ENCODE peak calls at places on chromosomes 13 and 19, in eight cellular contexts. U is osteoblast, T is caudate nucleus, B is endodermal cell, W is cardiac muscle cell, M is heart left ventricle, E is fibroblast of lung, A is HCT116. Y is an unnamed sample.

GRCh38 chr19:3068071-3068470 is 5.8 kb upstream of the TLE5 start:
- DNase-seq in U (no peak), T (no peak), B (no peak), W (no peak), M (no peak), E (no peak), A (no peak), Y (no peak)

GRCh38 chr13:75489502-75490263 is 7.7 kb upstream of the TBC1D4 start:
- DNase-seq in U (no peak), T (no peak), B (no peak), W (peak), M (no peak), E (peak), A (no peak), Y (no peak)

GRCh38 chr19:34120846-34121639 is 51.3 kb upstream of the LSM14A start:
- DNase-seq in U (peak), T (no peak), B (peak), W (peak), M (no peak), E (peak), A (peak), Y (no peak)

GRCh38 chr19:14517446-14517839 is 754 bp downstream of the DNAJB1 start:
- DNase-seq in U (no peak), T (peak), B (no peak), W (peak), M (no peak), E (no peak), A (no peak), Y (no peak)

GRCh38 chr13:72514141-72514540 is 213.3 kb downstream of the MZT1 start:
- DNase-seq in U (peak), T (no peak), B (no peak), W (peak), M (no peak), E (peak), A (no peak), Y (no peak)

GRCh38 chr19:4636151-4636717 is 3.1 kb upstream of the TNFAIP8L1 start:
- DNase-seq in U (peak), T (peak), B (peak), W (peak), M (peak), E (peak), A (no peak), Y (no peak)

GRCh38 chr13:97434417-97435296 is 688 bp downstream of the RAP2A start:
- DNase-seq in U (peak), T (peak), B (peak), W (peak), M (peak), E (peak), A (no peak), Y (peak)

GRCh38 chr13:98118865-98119264 is 24.0 kb upstream of the FARP1 start:
- DNase-seq in U (no peak), T (no peak), B (no peak), W (no peak), M (no peak), E (no peak), A (no peak), Y (no peak)

GRCh38 chr13:43185206-43185605 is 161.8 kb downstream of the DNAJC15 start:
- DNase-seq in U (no peak), T (no peak), B (no peak), W (no peak), M (no peak), E (no peak), A (no peak), Y (no peak)

GRCh38 chr19:32407004-32407992 is 1.7 kb downstream of the DPY19L3 start:
- DNase-seq in U (peak), T (peak), B (peak), W (peak), M (no peak), E (peak), A (no peak), Y (no peak)

GRCh38 chr13:110371550-110372465 is 64.7 kb downstream of the COL4A2 start:
- DNase-seq in U (no peak), T (no peak), B (no peak), W (peak), M (no peak), E (peak), A (no peak), Y (no peak)

GRCh38 chr19:45591638-45592005 is 7.0 kb upstream of the OPA3 start:
- DNase-seq in U (no peak), T (no peak), B (no peak), W (no peak), M (no peak), E (no peak), A (no peak), Y (no peak)

GRCh38 chr13:108176685-108177274 is 38.6 kb downstream of the LIG4 start:
- DNase-seq in U (peak), T (no peak), B (peak), W (peak), M (no peak), E (no peak), A (peak), Y (no peak)

GRCh38 chr13:76025392-76025791 is 389.3 kb downstream of the LMO7 start:
- DNase-seq in U (no peak), T (no peak), B (no peak), W (no peak), M (no peak), E (no peak), A (no peak), Y (no peak)

GRCh38 chr13:27667946-27668345 is 46.3 kb downstream of the POLR1D start:
- DNase-seq in U (no peak), T (no peak), B (no peak), W (peak), M (peak), E (peak), A (no peak), Y (no peak)

GRCh38 chr13:97976551-97977375 is 23.3 kb downstream of the IPO5 start:
- DNase-seq in U (peak), T (no peak), B (peak), W (no peak), M (no peak), E (no peak), A (no peak), Y (no peak)

GRCh38 chr13:98484289-98485219 is 92.4 kb downstream of the STK24 start:
- DNase-seq in U (peak), T (peak), B (peak), W (peak), M (peak), E (peak), A (peak), Y (peak)

GRCh38 chr19:39382991-39383828 is 7.7 kb downstream of the PAF1 start:
- DNase-seq in U (peak), T (no peak), B (no peak), W (no peak), M (no peak), E (no peak), A (no peak), Y (no peak)

GRCh38 chr19:4866595-4867424 is 657 bp downstream of the PLIN3 start:
- DNase-seq in U (peak), T (no peak), B (peak), W (peak), M (peak), E (peak), A (no peak), Y (no peak)

GRCh38 chr13:86960876-86961275 is 710.3 kb upstream of the SLITRK5 start:
- DNase-seq in U (no peak), T (no peak), B (no peak), W (no peak), M (no peak), E (peak), A (no peak), Y (no peak)

GRCh38 chr13:113840541-113841354 is 23.1 kb downstream of the GAS6 start:
- DNase-seq in U (no peak), T (peak), B (no peak), W (no peak), M (peak), E (no peak), A (no peak), Y (no peak)

GRCh38 chr19:14347999-14348889 is 33.0 kb upstream of the ADGRE5 start:
- DNase-seq in U (peak), T (peak), B (peak), W (peak), M (peak), E (peak), A (no peak), Y (no peak)

GRCh38 chr19:31349160-31349881 is at the start of gene TSHZ3:
- DNase-seq in U (peak), T (peak), B (peak), W (peak), M (peak), E (peak), A (no peak), Y (peak)

GRCh38 chr13:40665061-40665753 is 1.2 kb downstream of the FOXO1 start:
- DNase-seq in U (peak), T (peak), B (peak), W (no peak), M (peak), E (no peak), A (no peak), Y (no peak)

GRCh38 chr13:92225861-92226260 is 827.4 kb downstream of the GPC5 start:
- DNase-seq in U (no peak), T (no peak), B (no peak), W (peak), M (no peak), E (peak), A (no peak), Y (no peak)

GRCh38 chr19:4575978-4576933 is 16.8 kb upstream of the SEMA6B start:
- DNase-seq in U (peak), T (peak), B (peak), W (peak), M (peak), E (peak), A (no peak), Y (no peak)

GRCh38 chr19:32650671-32651070 is 24.3 kb downstream of the ANKRD27 start:
- DNase-seq in U (no peak), T (no peak), B (no peak), W (no peak), M (no peak), E (no peak), A (no peak), Y (no peak)

GRCh38 chr19:16262618-16263017 is 62.0 kb upstream of the KLF2 start:
- DNase-seq in U (no peak), T (no peak), B (peak), W (peak), M (no peak), E (no peak), A (no peak), Y (no peak)

GRCh38 chr19:46489445-46490272 is 6.0 kb downstream of the PNMA8B start:
- DNase-seq in U (peak), T (peak), B (peak), W (peak), M (peak), E (peak), A (no peak), Y (peak)

GRCh38 chr19:55649579-55650557 is 1.9 kb downstream of the CCDC106 start:
- DNase-seq in U (peak), T (no peak), B (no peak), W (no peak), M (no peak), E (no peak), A (no peak), Y (no peak)

GRCh38 chr13:75217949-75218348 is 264.0 kb downstream of the TBC1D4 start:
- DNase-seq in U (peak), T (no peak), B (no peak), W (peak), M (no peak), E (peak), A (no peak), Y (no peak)

GRCh38 chr13:49310251-49310650 is 62.5 kb downstream of the CDADC1 start:
- DNase-seq in U (no peak), T (no peak), B (no peak), W (no peak), M (no peak), E (no peak), A (no peak), Y (no peak)

GRCh38 chr13:33184530-33184929 is 101.0 kb downstream of the STARD13 start:
- DNase-seq in U (no peak), T (no peak), B (no peak), W (no peak), M (no peak), E (no peak), A (no peak), Y (no peak)

GRCh38 chr13:33186851-33187250 is 98.7 kb downstream of the STARD13 start:
- DNase-seq in U (peak), T (no peak), B (peak), W (peak), M (no peak), E (peak), A (no peak), Y (no peak)

GRCh38 chr13:33184131-33184485 is 101.4 kb downstream of the STARD13 start:
- DNase-seq in U (no peak), T (no peak), B (no peak), W (no peak), M (no peak), E (no peak), A (no peak), Y (no peak)

GRCh38 chr13:33183431-33184130 is 102.0 kb downstream of the STARD13 start:
- DNase-seq in U (peak), T (no peak), B (no peak), W (no peak), M (no peak), E (peak), A (no peak), Y (no peak)

DNA sequence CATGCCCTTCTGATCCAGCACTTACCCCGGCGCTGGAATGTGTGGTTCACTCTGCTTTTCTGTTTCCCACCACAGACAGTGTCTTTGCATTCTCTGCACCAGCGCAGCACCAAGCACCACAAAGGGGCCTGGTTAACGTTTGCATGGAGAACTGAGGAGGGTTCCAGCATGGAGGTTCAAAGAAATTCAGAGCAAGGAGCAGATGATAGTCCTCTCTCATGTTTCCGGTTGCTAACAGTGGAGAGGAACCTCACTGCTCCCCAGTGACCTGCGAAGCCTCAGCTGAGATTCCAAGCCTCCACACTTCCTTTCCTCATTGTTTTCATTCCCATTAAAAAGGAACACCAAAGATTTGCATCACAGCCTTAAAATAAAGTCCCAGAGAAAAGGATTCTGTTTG is 99.7 kb downstream of the STARD13 start:
- DNase-seq in U (peak), T (no peak), B (peak), W (peak), M (no peak), E (peak), A (no peak), Y (no peak)
- H3K27ac ChIP-seq in U (peak), T (peak), B (no peak), W (no peak), M (peak), E (peak), A (no peak), Y (peak)

GRCh38 chr19:6740589-6741348 is 1.3 kb downstream of the TRIP10 start:
- DNase-seq in U (peak), T (no peak), B (peak), W (peak), M (peak), E (peak), A (no peak), Y (no peak)

GRCh38 chr19:6745965-6746364 is 6.5 kb downstream of the TRIP10 start:
- DNase-seq in U (no peak), T (no peak), B (no peak), W (no peak), M (no peak), E (no peak), A (no peak), Y (no peak)

GRCh38 chr19:6744381-6745288 is 5.2 kb downstream of the TRIP10 start:
- DNase-seq in U (peak), T (peak), B (no peak), W (peak), M (peak), E (peak), A (no peak), Y (peak)

GRCh38 chr19:6743071-6743470 is 3.6 kb downstream of the TRIP10 start:
- DNase-seq in U (peak), T (no peak), B (no peak), W (no peak), M (no peak), E (no peak), A (no peak), Y (no peak)

GRCh38 chr19:6743714-6744380 is 4.4 kb downstream of the TRIP10 start:
- DNase-seq in U (peak), T (no peak), B (no peak), W (no peak), M (no peak), E (no peak), A (no peak), Y (no peak)
- H3K27ac ChIP-seq in U (peak), T (no peak), B (peak), W (peak), M (peak), E (peak), A (peak), Y (peak)

GRCh38 chr19:11264452-11265176 is 2.3 kb upstream of the DOCK6 start:
- DNase-seq in U (peak), T (no peak), B (peak), W (no peak), M (peak), E (no peak), A (no peak), Y (peak)
- H3K27ac ChIP-seq in U (no peak), T (no peak), B (no peak), W (no peak), M (peak), E (no peak), A (no peak), Y (peak)

GRCh38 chr19:49843265-49843664 is 7.7 kb upstream of the PTOV1 start:
- DNase-seq in U (no peak), T (no peak), B (no peak), W (no peak), M (no peak), E (no peak), A (no peak), Y (no peak)

GRCh38 chr19:49840321-49840720 is 10.6 kb upstream of the PTOV1 start:
- DNase-seq in U (peak), T (no peak), B (no peak), W (no peak), M (no peak), E (no peak), A (no peak), Y (no peak)

GRCh38 chr19:49837425-49837824 is 13.5 kb upstream of the PTOV1 start:
- DNase-seq in U (no peak), T (no peak), B (no peak), W (no peak), M (no peak), E (no peak), A (no peak), Y (no peak)

GRCh38 chr19:49838816-49839588 is 12.0 kb upstream of the PTOV1 start:
- DNase-seq in U (peak), T (no peak), B (no peak), W (no peak), M (no peak), E (no peak), A (no peak), Y (no peak)

DNA sequence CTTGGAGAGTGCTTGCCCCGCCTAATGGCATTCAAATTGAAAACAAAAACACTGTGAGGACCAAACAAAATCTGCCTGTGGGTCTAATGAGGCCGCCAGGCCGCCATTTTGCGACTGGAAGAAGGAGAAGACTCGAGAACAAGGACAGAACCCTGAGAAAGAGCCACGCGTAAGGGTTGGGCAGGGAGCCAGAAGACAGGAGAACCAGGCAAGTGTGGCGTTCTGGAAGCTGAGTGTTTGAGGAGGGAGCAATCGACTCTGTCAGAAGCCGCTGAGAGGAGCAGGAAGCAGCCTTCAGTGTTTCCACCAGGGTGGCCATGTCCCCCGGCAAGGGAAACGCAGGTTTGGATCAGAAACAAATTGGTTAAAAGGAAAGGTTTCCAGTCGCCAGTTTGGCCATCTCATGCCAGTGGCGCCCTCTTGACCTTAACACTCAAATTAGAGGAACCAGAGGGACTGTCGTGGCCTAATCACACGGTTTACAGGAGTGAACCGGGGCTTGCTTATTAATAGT is 10.2 kb upstream of the PTOV1 start:
- DNase-seq in U (peak), T (no peak), B (no peak), W (no peak), M (no peak), E (no peak), A (no peak), Y (no peak)
- H3K27ac ChIP-seq in U (no peak), T (no peak), B (no peak), W (peak), M (no peak), E (no peak), A (no peak), Y (no peak)

Y was measured in RWPE2.